ENCODE peak calls at places on chromosomes 11 and 22, in eight cellular contexts. F is stomach; B is ovary; Y is osteoblast; P is GM23248; Z is naive thymus-derived CD4-positive, alpha-beta T cell; I is CD8-positive, alpha-beta T cell; X is psoas muscle. L is an unnamed sample. For H3K4me1 and H3K36me3, the result is how much of the 10 kb centered on the place peaks cover.

GRCh38 chr11:65524747-65525658 is at the start of gene SCYL1:
- DNase-seq in X (peak), F (peak), I (peak), Z (peak), B (peak), P (peak), Y (peak), L (peak)

GRCh38 chr22:46775364-46775758 is 12.9 kb downstream of the TBC1D22A start:
- DNase-seq in B (no peak), X (no peak), I (no peak), F (no peak), Y (no peak), Z (no peak), P (no peak), L (no peak)

GRCh38 chr11:11978792-11979486 is 29.5 kb downstream of the DKK3 start:
- DNase-seq in P (peak), I (no peak), Z (no peak), B (peak), Y (no peak), F (peak), X (peak), L (peak)

GRCh38 chr11:62539238-62539925 is 7.2 kb downstream of the AHNAK start:
- DNase-seq in Z (no peak), X (peak), F (peak), I (peak), Y (peak), P (peak), B (peak), L (peak)

GRCh38 chr22:17334983-17335382 is 34.3 kb upstream of the CECR2 start:
- DNase-seq in X (no peak), P (no peak), I (no peak), Z (no peak), F (no peak), Y (no peak), B (no peak), L (no peak)

GRCh38 chr22:47197735-47198500 is 435.5 kb downstream of the TBC1D22A start:
- DNase-seq in X (no peak), B (peak), F (peak), Y (peak), P (no peak), I (no peak), Z (no peak), L (no peak)

GRCh38 chr11:68430801-68431200 is 29.8 kb upstream of the PPP6R3 start:
- DNase-seq in Y (peak), P (no peak), F (no peak), X (no peak), I (no peak), Z (no peak), B (no peak), L (no peak)

GRCh38 chr11:100789500-100789899 is 102.4 kb downstream of the ARHGAP42 start:
- DNase-seq in Z (no peak), F (no peak), I (no peak), B (no peak), P (no peak), X (peak), Y (no peak), L (peak)

GRCh38 chr11:88332851-88333250 is 4.7 kb downstream of the CTSC start:
- DNase-seq in Y (peak), X (no peak), P (peak), F (no peak), Z (no peak), B (no peak), I (no peak), L (no peak)
- H3K4me1 ChIP-seq in Y (under half), X (under half), P (under half), F (under half), Z (under half), B (under half), I (half or more), L (under half)

DNA sequence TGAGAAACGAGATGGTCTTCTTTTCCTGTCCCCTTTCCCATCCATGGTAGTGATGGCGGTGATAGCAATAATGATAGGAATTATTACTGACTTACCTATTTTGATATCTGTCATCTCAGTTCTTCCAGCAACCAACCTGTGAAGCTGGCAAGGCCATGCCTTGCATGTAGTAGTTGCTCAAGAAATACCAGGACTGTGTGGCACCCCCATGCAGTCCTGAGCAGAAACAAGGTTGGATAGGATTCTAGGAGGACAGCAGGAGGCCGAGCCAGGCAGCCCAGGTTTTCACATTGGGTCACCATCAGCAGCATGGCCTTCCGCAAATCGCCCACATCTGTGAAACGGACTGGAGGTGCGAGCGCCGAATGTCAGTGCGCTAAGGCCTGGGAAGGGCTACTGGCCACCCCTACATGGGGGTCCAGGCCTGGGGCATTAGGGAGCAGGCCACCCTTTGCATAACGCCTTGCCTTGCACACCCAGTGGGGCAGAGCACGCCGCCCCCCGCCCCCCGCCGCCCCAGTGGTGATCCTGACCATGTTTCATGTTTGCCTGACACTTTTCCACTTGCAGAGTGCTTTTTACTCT is 2.5 kb downstream of the GRK2 start:
- DNase-seq in B (no peak), F (no peak), X (no peak), Z (no peak), P (no peak), Y (peak), I (peak), L (no peak)
- H3K36me3 ChIP-seq in B (under half), F (under half), X (under half), Z (under half), P (under half), Y (under half), I (under half), L (under half)

DNA sequence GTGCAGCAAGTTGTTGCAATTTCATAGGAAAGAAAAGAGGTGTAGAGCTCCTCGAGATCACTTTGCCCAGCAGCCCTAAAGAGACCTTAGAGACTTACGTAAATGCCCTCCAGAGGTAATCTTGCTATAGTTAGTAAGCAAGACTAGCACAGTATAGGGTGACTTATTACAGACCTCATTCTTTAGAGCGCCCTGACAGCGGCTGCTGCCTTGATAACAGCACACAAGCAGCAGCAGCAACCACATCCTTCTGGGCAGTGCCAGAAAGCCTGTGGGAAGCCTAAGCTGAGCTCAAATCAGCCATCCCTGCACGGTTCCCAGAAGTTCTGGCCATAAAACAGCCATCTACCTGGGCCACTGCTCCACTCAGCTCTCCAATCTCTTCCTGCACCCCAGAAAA is 22.6 kb upstream of the OR56B1 start:
- DNase-seq in Y (no peak), F (no peak), I (no peak), X (no peak), P (no peak), B (no peak), Z (no peak), L (no peak)
- H3K4me1 ChIP-seq in Y (under half), F (under half), I (under half), X (under half), P (under half), B (under half), Z (under half), L (under half)

GRCh38 chr22:30411780-30412179 is 13.8 kb upstream of the MTFP1 start:
- DNase-seq in B (no peak), Y (no peak), F (no peak), P (no peak), X (no peak), I (peak), Z (no peak), L (no peak)
- H3K36me3 ChIP-seq in B (under half), Y (half or more), F (half or more), P (half or more), X (half or more), I (under half), Z (under half), L (under half)

GRCh38 chr22:41862160-41862529 is 29.2 kb downstream of the SREBF2 start:
- DNase-seq in F (no peak), P (no peak), B (no peak), Z (no peak), X (no peak), Y (peak), I (peak), L (no peak)
- H3K4me1 ChIP-seq in F (half or more), P (half or more), B (under half), Z (under half), X (under half), Y (under half), I (under half), L (under half)

GRCh38 chr11:70332567-70332966 is 62.1 kb downstream of the PPFIA1 start:
- DNase-seq in F (no peak), Z (no peak), Y (no peak), B (no peak), P (no peak), X (no peak), I (no peak), L (no peak)
- H3K36me3 ChIP-seq in F (half or more), Z (under half), Y (half or more), B (under half), P (half or more), X (half or more), I (half or more), L (half or more)